ENCODE peak calls at places on chromosome 9, in seven cellular contexts. Z, G, E, T, S, V and A are unnamed samples.

GRCh38 chr9:911003-911402 is 65.5 kb upstream of the DMRT3 start:
- DNase-seq in Z (no peak), V (no peak), S (no peak), E (no peak), T (no peak), G (no peak), A (no peak)

GRCh38 chr9:100927778-100928177 is 100.7 kb upstream of the PLPPR1 start:
- DNase-seq in V (no peak), E (no peak), T (no peak), G (no peak), Z (no peak), S (no peak), A (no peak)

GRCh38 chr9:74577956-74578355 is 80.8 kb downstream of the RORB start:
- DNase-seq in E (peak; percentile 11), V (no peak), S (no peak), T (no peak), Z (no peak), G (no peak), A (no peak)

GRCh38 chr9:26308328-26308727 is 584.3 kb downstream of the CAAP1 start:
- DNase-seq in S (no peak), E (no peak), Z (no peak), G (no peak), V (no peak), T (no peak), A (no peak)

GRCh38 chr9:36878986-36879982 is 154.8 kb downstream of the PAX5 start:
- DNase-seq in V (no peak), Z (no peak), G (no peak), T (peak; percentile 19), E (no peak), S (no peak), A (peak; percentile 53)

GRCh38 chr9:32701321-32702022 is 66.0 kb upstream of the TAF1L start:
- DNase-seq in S (no peak), G (no peak), E (no peak), V (no peak), T (no peak), Z (no peak), A (no peak)

GRCh38 chr9:83285836-83286235 is 222.9 kb upstream of the RASEF start:
- DNase-seq in E (no peak), T (no peak), V (no peak), G (no peak), S (no peak), Z (no peak), A (no peak)

GRCh38 chr9:112028242-112029221 is 131.9 kb downstream of the UGCG start:
- DNase-seq in V (no peak), E (no peak), T (no peak), G (peak; percentile 82), Z (no peak), S (no peak), A (no peak)

GRCh38 chr9:76415731-76416130 is 21.5 kb upstream of the RFK start:
- DNase-seq in E (no peak), S (no peak), V (no peak), Z (no peak), T (peak; percentile 35), G (no peak), A (no peak)
- H3K27ac ChIP-seq in E (no peak overlapping the region), S (no peak overlapping the region), V (no peak overlapping the region), Z (no peak overlapping the region), T (peak overlapping the region; percentile 82), G (no peak overlapping the region), A (no peak overlapping the region)

GRCh38 chr9:93267091-93267541 is 83.2 kb downstream of the WNK2 start:
- DNase-seq in S (peak; percentile 17), E (no peak), V (no peak), G (no peak), Z (no peak), T (no peak), A (peak; percentile 52)

GRCh38 chr9:93267681-93268505 is 84.0 kb downstream of the WNK2 start:
- DNase-seq in Z (no peak), V (no peak), T (no peak), E (no peak), S (peak; percentile 23), G (no peak), A (peak; percentile 59)

GRCh38 chr9:93266521-93267001 is 82.6 kb downstream of the WNK2 start:
- DNase-seq in G (no peak), E (no peak), T (no peak), Z (no peak), V (no peak), S (peak; percentile 31), A (peak; percentile 57)

GRCh38 chr9:93268551-93269314 is 84.8 kb downstream of the WNK2 start:
- DNase-seq in Z (no peak), G (no peak), S (peak; percentile 19), T (peak; percentile 35), V (no peak), E (no peak), A (peak; percentile 46)

GRCh38 chr9:93270976-93271375 is 87.0 kb downstream of the WNK2 start:
- DNase-seq in V (no peak), T (no peak), E (no peak), G (no peak), Z (no peak), S (no peak), A (no peak)
- H3K27ac ChIP-seq in V (no peak overlapping the region), T (no peak overlapping the region), E (no peak overlapping the region), G (no peak overlapping the region), Z (no peak overlapping the region), S (no peak overlapping the region), A (no peak overlapping the region)

DNA sequence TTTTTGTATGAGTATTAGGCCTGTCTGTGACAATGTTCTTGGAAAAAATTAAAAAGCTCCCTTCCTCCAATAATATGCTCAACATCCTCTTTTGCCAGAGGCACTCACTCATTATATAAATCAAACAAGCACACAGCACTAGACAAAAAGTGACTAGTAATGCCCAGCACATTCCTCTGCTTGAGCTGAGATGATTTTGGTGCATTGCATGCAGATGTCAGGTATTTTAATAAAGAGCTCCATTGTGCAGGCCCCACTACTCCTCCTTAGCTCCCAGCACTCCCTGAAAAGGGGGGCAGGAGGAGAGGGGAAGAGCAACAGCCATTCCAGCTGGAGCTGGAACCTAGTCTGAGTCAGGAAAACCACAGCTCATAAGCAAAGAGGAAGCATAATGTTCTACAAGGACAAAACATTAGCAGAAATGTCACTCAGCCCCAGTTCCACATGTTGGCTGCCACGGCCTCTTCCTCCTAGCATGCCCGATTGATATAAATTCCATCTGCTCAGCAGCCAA is 348.5 kb downstream of the BNC2 start:
- DNase-seq in T (no peak), G (peak; percentile 55), E (no peak), V (peak; percentile 33), S (no peak), Z (no peak), A (peak; percentile 73)
- H3K27ac ChIP-seq in T (no peak overlapping the region), G (peak overlapping the region; percentile 61), E (no peak overlapping the region), V (peak overlapping the region; percentile 7), S (no peak overlapping the region), Z (no peak overlapping the region), A (peak overlapping the region; percentile 82)

GRCh38 chr9:114364123-114364522 is 23.7 kb downstream of the AKNA start:
- DNase-seq in T (no peak), E (no peak), V (no peak), Z (no peak), G (no peak), S (no peak), A (no peak)
- H3K27ac ChIP-seq in T (peak overlapping the region; percentile 32), E (no peak overlapping the region), V (no peak overlapping the region), Z (no peak overlapping the region), G (no peak overlapping the region), S (no peak overlapping the region), A (peak overlapping the region; percentile 30)

GRCh38 chr9:80235752-80236151 is 664.0 kb downstream of the TLE4 start:
- DNase-seq in V (no peak), E (no peak), S (no peak), G (no peak), T (no peak), Z (no peak), A (no peak)

GRCh38 chr9:80233102-80233843 is 661.5 kb downstream of the TLE4 start:
- DNase-seq in T (no peak), E (no peak), S (no peak), Z (no peak), G (no peak), V (no peak), A (no peak)

DNA sequence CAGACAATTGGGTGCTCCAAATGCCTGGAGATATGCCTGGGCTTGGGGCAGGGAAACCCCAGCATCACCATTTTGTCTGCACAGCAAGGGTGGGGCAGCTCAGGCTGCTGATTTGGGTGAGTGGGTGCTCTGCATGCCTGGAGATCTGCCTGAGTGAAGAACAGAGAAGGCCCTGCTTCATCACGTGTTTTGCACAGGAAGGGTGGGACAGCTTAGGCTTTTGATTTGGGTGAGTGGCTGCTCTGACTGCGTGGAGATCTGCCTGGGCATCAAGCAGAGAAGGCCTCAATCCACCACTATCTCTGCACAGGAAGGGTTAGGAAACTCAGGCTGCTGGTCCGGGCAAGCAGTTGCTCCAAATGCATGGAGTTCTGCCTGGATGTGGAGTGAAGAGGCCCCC is 660.1 kb downstream of the TLE4 start:
- DNase-seq in T (no peak), Z (no peak), V (no peak), E (no peak), G (no peak), S (no peak), A (no peak)
- H3K27ac ChIP-seq in T (no peak overlapping the region), Z (no peak overlapping the region), V (no peak overlapping the region), E (no peak overlapping the region), G (no peak overlapping the region), S (no peak overlapping the region), A (no peak overlapping the region)

GRCh38 chr9:136865768-136866103 is 372 bp downstream of the EDF1 start:
- DNase-seq in S (no peak), G (no peak), E (no peak), V (peak; percentile 44), Z (no peak), T (no peak), A (peak; percentile 74)
- H3K27ac ChIP-seq in S (peak overlapping the region; percentile 91), G (peak overlapping the region; percentile 68), E (no peak overlapping the region), V (peak overlapping the region; percentile 96), Z (peak overlapping the region; percentile 90), T (peak overlapping the region; percentile 82), A (peak overlapping the region; percentile 90)

GRCh38 chr9:5042661-5043178 is 57.6 kb downstream of the JAK2 start:
- DNase-seq in V (no peak), Z (peak; percentile 60), S (no peak), T (no peak), E (no peak), G (no peak), A (no peak)
- H3K27ac ChIP-seq in V (peak overlapping the region; percentile 75), Z (no peak overlapping the region), S (no peak overlapping the region), T (no peak overlapping the region), E (no peak overlapping the region), G (no peak overlapping the region), A (no peak overlapping the region)

DNA sequence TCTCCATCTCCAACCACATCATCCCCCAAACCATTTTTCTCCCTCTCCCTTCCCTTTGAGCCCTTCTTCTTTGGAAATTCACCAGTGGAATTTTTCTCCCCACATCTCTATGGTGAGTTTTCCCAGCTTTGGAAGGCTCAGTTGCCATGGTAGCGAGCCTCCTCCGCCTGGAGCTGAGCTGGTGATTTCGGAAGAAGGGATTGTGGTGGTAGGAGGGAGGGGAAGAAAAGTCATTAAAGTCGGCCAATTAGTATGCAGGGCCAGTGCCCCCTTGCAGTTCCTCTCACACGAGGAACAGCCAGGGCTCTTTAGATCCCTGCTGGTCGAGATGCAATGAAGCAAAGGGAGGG is 322.0 kb downstream of the NTRK2 start:
- DNase-seq in S (peak; percentile 66), G (no peak), T (no peak), V (no peak), E (peak; percentile 21), Z (no peak), A (no peak)
- H3K27ac ChIP-seq in S (peak overlapping the region; percentile 85), G (no peak overlapping the region), T (no peak overlapping the region), V (no peak overlapping the region), E (no peak overlapping the region), Z (no peak overlapping the region), A (no peak overlapping the region)